ENCODE peak calls at places on chromosomes 3 and 15, in six cellular contexts. P, J, L, K, Z and C are unnamed samples.

GRCh38 chr3:99648091-99648490 is 9.7 kb downstream of the COL8A1 start:
- DNase-seq in K (peak; percentile 62), Z (no peak), P (no peak), L (no peak), J (no peak), C (peak; percentile 48)

GRCh38 chr3:128276577-128277183 is 123.4 kb downstream of the EEFSEC start:
- DNase-seq in Z (no peak), K (no peak), L (no peak), J (no peak), P (no peak), C (no peak)

GRCh38 chr3:118077332-118077731 is 957.3 kb downstream of the IGSF11 start:
- DNase-seq in P (no peak), J (no peak), L (no peak), K (no peak), Z (no peak), C (no peak)

GRCh38 chr3:129122697-129123055 is 1.1 kb upstream of the RAB43 start:
- DNase-seq in Z (peak; percentile 31), P (no peak), L (no peak), J (no peak), K (peak; percentile 24), C (no peak)

GRCh38 chr3:52317601-52318000 is 1.5 kb downstream of the DNAH1 start:
- DNase-seq in Z (peak; percentile 77), J (peak; percentile 67), P (peak; percentile 68), L (no peak), K (peak; percentile 39), C (peak; percentile 78)

GRCh38 chr15:42549052-42549491 is 434 bp downstream of the HAUS2 start:
- DNase-seq in L (no peak), Z (no peak), K (peak; percentile 35), J (no peak), P (no peak), C (no peak)

GRCh38 chr3:21754839-21755238 is 3.8 kb upstream of the ZNF385D start:
- DNase-seq in P (no peak), K (no peak), J (no peak), Z (no peak), L (no peak), C (no peak)

GRCh38 chr3:37130984-37131975 is 43.1 kb downstream of the LRRFIP2 start:
- DNase-seq in K (no peak), Z (no peak), L (no peak), J (no peak), P (no peak), C (no peak)

GRCh38 chr3:126121632-126122031 is 37.7 kb upstream of the SLC41A3 start:
- DNase-seq in P (no peak), K (no peak), J (no peak), L (no peak), Z (peak; percentile 11), C (no peak)

GRCh38 chr3:128033102-128033501 is 19.1 kb upstream of the SEC61A1 start:
- DNase-seq in Z (no peak), P (no peak), L (no peak), K (no peak), J (no peak), C (no peak)

GRCh38 chr15:25678498-25678865 is 184.6 kb downstream of the ATP10A start:
- DNase-seq in L (no peak), K (no peak), Z (no peak), P (no peak), J (no peak), C (no peak)

GRCh38 chr3:127598841-127599570 is 795 bp downstream of the MCM2 start:
- DNase-seq in L (no peak), P (no peak), K (no peak), J (no peak), Z (no peak), C (no peak)